ENCODE peak calls at places on chromosomes 6 and 20, in nine cellular contexts. F is astrocyte; L is dorsolateral prefrontal cortex; E is stimulated activated CD4-positive, alpha-beta T cell treated with anti-CD3 and anti-CD28 coated beads, Interleukin-12 subunit alpha, Interleukin-12 subunit beta, amount 100 ng/mL, for 48 hours; X is hypothalamus; K is breast epithelium; Y is SHP77 treated with DMSO at 0.1 percent for 48 hours; C is putamen; J is GM23338. G is an unnamed sample.
A peak's percentile ranks its signal among the peaks of the same experiment; 100 is the strongest.

GRCh38 chr6:53309059-53309896 is 39.5 kb downstream of the ELOVL5 start:
- DNase-seq in F (peak; percentile 58), L (no peak), E (no peak), X (no peak), K (no peak), Y (peak; percentile 80), C (no peak), J (no peak), G (no peak)

GRCh38 chr20:51095755-51096509 is 73.0 kb upstream of the KCNG1 start:
- DNase-seq in F (peak; percentile 6), L (no peak), E (no peak), X (no peak), K (no peak), Y (no peak), C (peak; percentile 20), J (peak; percentile 62), G (peak; percentile 17)

GRCh38 chr20:1292620-1293019 is 26.5 kb downstream of the SNPH start:
- DNase-seq in F (no peak), L (no peak), E (no peak), X (no peak), K (no peak), Y (no peak), C (no peak), J (no peak), G (no peak)

GRCh38 chr20:1934578-1935573 is 39.7 kb downstream of the SIRPA start:
- DNase-seq in F (peak; percentile 63), L (no peak), E (no peak), X (no peak), K (no peak), Y (no peak), C (no peak), J (no peak), G (no peak)

GRCh38 chr20:11305406-11305805 is 612.3 kb upstream of the BTBD3 start:
- DNase-seq in F (peak; percentile 63), L (no peak), E (no peak), X (no peak), K (no peak), Y (no peak), C (no peak), J (peak; percentile 61), G (no peak)

GRCh38 chr6:145139451-145139850 is 595.9 kb downstream of the EPM2A start:
- DNase-seq in F (peak; percentile 13), L (no peak), E (no peak), X (no peak), K (no peak), Y (no peak), C (no peak), J (no peak), G (no peak)

GRCh38 chr6:45956663-45957062 is 59.0 kb downstream of the CLIC5 start:
- DNase-seq in F (no peak), L (no peak), E (no peak), X (no peak), K (no peak), Y (no peak), C (no peak), J (no peak), G (no peak)

GRCh38 chr20:35954907-35955251 is 577 bp upstream of the SCAND1 start:
- DNase-seq in F (peak; percentile 29), L (no peak), E (no peak), X (no peak), K (no peak), Y (no peak), C (no peak), J (no peak), G (no peak)

GRCh38 chr6:36962874-36963273 is 8.3 kb downstream of the PI16 start:
- DNase-seq in F (no peak), L (peak; percentile 79), E (peak; percentile 50), X (peak; percentile 18), K (no peak), Y (no peak), C (peak; percentile 88), J (peak; percentile 98), G (peak; percentile 59)